ENCODE peak calls at places on chromosome 3, in six cellular contexts. Z is stimulated activated naive CD4-positive, alpha-beta T cell; F is substantia nigra; Y is CD4-positive, alpha-beta T cell; X is Kasumi-1; C is AG09319. J is an unnamed sample.

GRCh38 chr3:18951333-18951732 is 197.0 kb upstream of the KCNH8 start:
- DNase-seq in F (no peak), C (no peak), X (no peak), Z (no peak), Y (no peak), J (no peak)

GRCh38 chr3:12224181-12225147 is 64.4 kb upstream of the PPARG start:
- DNase-seq in Z (no peak), Y (no peak), X (no peak), C (no peak), F (no peak), J (no peak)

GRCh38 chr3:126474498-126475410 is 937 bp downstream of the ZXDC start:
- DNase-seq in X (peak), F (peak), C (no peak), Y (peak), Z (no peak), J (peak)

GRCh38 chr3:56923546-56924224 is 121.9 kb upstream of the ARHGEF3 start:
- DNase-seq in Z (peak), F (no peak), C (no peak), Y (peak), X (no peak), J (no peak)

GRCh38 chr3:29683306-29683993 is 402.6 kb downstream of the RBMS3 start:
- DNase-seq in X (no peak), Y (no peak), C (no peak), Z (no peak), F (no peak), J (no peak)

GRCh38 chr3:194976813-194977322 is 291.2 kb downstream of the FAM43A start:
- DNase-seq in X (no peak), Z (no peak), C (no peak), F (no peak), Y (no peak), J (no peak)

GRCh38 chr3:188734395-188734794 is 437.4 kb upstream of the TPRG1 start:
- DNase-seq in X (no peak), Y (no peak), C (no peak), F (peak), Z (no peak), J (peak)

GRCh38 chr3:178454714-178455113 is 81.5 kb upstream of the KCNMB2 start:
- DNase-seq in X (no peak), Y (no peak), C (no peak), Z (no peak), F (no peak), J (peak)

GRCh38 chr3:161104561-161105551 is at the start of gene B3GALNT1:
- DNase-seq in F (no peak), C (no peak), Z (no peak), X (peak), Y (no peak), J (peak)

GRCh38 chr3:60645801-60646200 is 605.5 kb downstream of the FHIT start:
- DNase-seq in C (no peak), Y (no peak), X (no peak), Z (no peak), F (no peak), J (no peak)

GRCh38 chr3:123365450-123366143 is 83.3 kb downstream of the ADCY5 start:
- DNase-seq in Y (no peak), X (peak), Z (no peak), F (no peak), C (no peak), J (no peak)

GRCh38 chr3:61832375-61833229 is 271.2 kb downstream of the PTPRG start:
- DNase-seq in C (no peak), X (no peak), F (no peak), Y (no peak), Z (no peak), J (no peak)

GRCh38 chr3:713225-713624 is 379.6 kb upstream of the CNTN6 start:
- DNase-seq in X (no peak), Y (no peak), F (no peak), C (no peak), Z (no peak), J (no peak)

GRCh38 chr3:185825639-185826481 is 1.0 kb upstream of the IGF2BP2 start:
- DNase-seq in C (no peak), F (peak), Z (no peak), Y (no peak), X (peak), J (no peak)

GRCh38 chr3:15011174-15011573 is 53.9 kb downstream of the MRPS25 start:
- DNase-seq in C (no peak), Y (no peak), F (no peak), Z (no peak), X (no peak), J (no peak)

J was measured in NCI-H446.